ENCODE peak calls at places on chromosomes 4 and X, in five cellular contexts. One of them, this sample, is unnamed.

GRCh38 chr4:8854016-8854415 is 17.6 kb downstream of the HMX1 start:
- DNase-seq in fibroblast of lung: no peak
- DNase-seq in Karpas-422: no peak
- DNase-seq in GM12878: no peak
- DNase-seq in IMR-90: no peak
- DNase-seq in this sample: no peak

GRCh38 chr4:173521474-173522159 is 8.4 kb downstream of the HAND2 start:
- DNase-seq in fibroblast of lung: no peak
- DNase-seq in GM12878: no peak
- DNase-seq in Karpas-422: no peak
- DNase-seq in IMR-90: no peak
- DNase-seq in this sample: no peak

GRCh38 chr4:56906534-56906933 is 1.2 kb upstream of the REST start:
- DNase-seq in IMR-90: no peak
- DNase-seq in GM12878: no peak
- DNase-seq in Karpas-422: no peak
- DNase-seq in fibroblast of lung: no peak
- DNase-seq in this sample: no peak

GRCh38 chr4:105520819-105521790 is 31.3 kb upstream of the ARHGEF38 start:
- DNase-seq in fibroblast of lung: peak; percentile 67
- DNase-seq in Karpas-422: peak; percentile 79
- DNase-seq in GM12878: peak; percentile 15
- DNase-seq in IMR-90: peak; percentile 32
- DNase-seq in this sample: peak; percentile 60

GRCh38 chr4:155569960-155570515 is 96.6 kb upstream of the GUCY1A1 start:
- DNase-seq in GM12878: no peak
- DNase-seq in Karpas-422: peak; percentile 84
- DNase-seq in fibroblast of lung: no peak
- DNase-seq in IMR-90: peak; percentile 10
- DNase-seq in this sample: no peak

GRCh38 chr4:25030283-25031076 is at the start of gene LGI2:
- DNase-seq in fibroblast of lung: no peak
- DNase-seq in Karpas-422: no peak
- DNase-seq in IMR-90: no peak
- DNase-seq in GM12878: no peak
- DNase-seq in this sample: peak; percentile 32

GRCh38 chrX:152819271-152819670 is 11.3 kb downstream of the CETN2 start:
- DNase-seq in Karpas-422: no peak
- DNase-seq in IMR-90: peak; percentile 31
- DNase-seq in GM12878: no peak
- DNase-seq in fibroblast of lung: peak; percentile 24
- DNase-seq in this sample: no peak

GRCh38 chrX:104351173-104351769 is 96.5 kb upstream of the ESX1 start:
- DNase-seq in Karpas-422: no peak
- DNase-seq in IMR-90: peak; percentile 82
- DNase-seq in GM12878: no peak
- DNase-seq in fibroblast of lung: peak; percentile 61
- DNase-seq in this sample: no peak

GRCh38 chr4:19368800-19369199 is 882.9 kb upstream of the SLIT2 start:
- DNase-seq in IMR-90: no peak
- DNase-seq in fibroblast of lung: no peak
- DNase-seq in Karpas-422: no peak
- DNase-seq in GM12878: no peak
- DNase-seq in this sample: no peak

GRCh38 chr4:26032142-26032541 is 118.1 kb downstream of the SMIM20 start:
- DNase-seq in Karpas-422: no peak
- DNase-seq in GM12878: no peak
- DNase-seq in fibroblast of lung: peak; percentile 36
- DNase-seq in IMR-90: peak; percentile 88
- DNase-seq in this sample: no peak

GRCh38 chr4:2271279-2272025 is 9.5 kb upstream of the MXD4 start:
- DNase-seq in Karpas-422: no peak
- DNase-seq in GM12878: no peak
- DNase-seq in IMR-90: no peak
- DNase-seq in fibroblast of lung: no peak
- DNase-seq in this sample: no peak

GRCh38 chr4:64911846-64912245 is 502.6 kb upstream of the TECRL start:
- DNase-seq in fibroblast of lung: no peak
- DNase-seq in IMR-90: no peak
- DNase-seq in GM12878: no peak
- DNase-seq in Karpas-422: no peak
- DNase-seq in this sample: no peak

GRCh38 chr4:150127757-150128156 is 49.5 kb downstream of the DCLK2 start:
- DNase-seq in GM12878: no peak
- DNase-seq in Karpas-422: no peak
- DNase-seq in fibroblast of lung: peak; percentile 75
- DNase-seq in IMR-90: peak; percentile 68
- DNase-seq in this sample: no peak

GRCh38 chrX:150664290-150664689 is 28.9 kb upstream of the MTMR1 start:
- DNase-seq in IMR-90: no peak
- DNase-seq in GM12878: no peak
- DNase-seq in fibroblast of lung: no peak
- DNase-seq in Karpas-422: peak; percentile 63
- DNase-seq in this sample: no peak

GRCh38 chr4:99572527-99573240 is 1.9 kb upstream of the MTTP start:
- DNase-seq in fibroblast of lung: peak; percentile 67
- DNase-seq in IMR-90: peak; percentile 6
- DNase-seq in GM12878: no peak
- DNase-seq in Karpas-422: no peak
- DNase-seq in this sample: no peak

GRCh38 chr4:2535386-2536192 is 858 bp upstream of the FAM193A start:
- DNase-seq in Karpas-422: peak; percentile 93
- DNase-seq in IMR-90: peak; percentile 5
- DNase-seq in fibroblast of lung: peak; percentile 41
- DNase-seq in GM12878: no peak
- DNase-seq in this sample: peak; percentile 45

GRCh38 chrX:12820737-12821136 is 29.5 kb downstream of the PRPS2 start:
- DNase-seq in GM12878: no peak
- DNase-seq in fibroblast of lung: no peak
- DNase-seq in Karpas-422: no peak
- DNase-seq in IMR-90: no peak
- DNase-seq in this sample: no peak

GRCh38 chr4:3377557-3377956 is 64.2 kb upstream of the HGFAC start:
- DNase-seq in fibroblast of lung: no peak
- DNase-seq in IMR-90: no peak
- DNase-seq in Karpas-422: no peak
- DNase-seq in GM12878: no peak
- DNase-seq in this sample: no peak

GRCh38 chr4:44196796-44197195 is 251.8 kb downstream of the KCTD8 start:
- DNase-seq in Karpas-422: no peak
- DNase-seq in GM12878: no peak
- DNase-seq in IMR-90: no peak
- DNase-seq in fibroblast of lung: no peak
- DNase-seq in this sample: no peak

GRCh38 chr4:183995489-183996049 is 90.5 kb downstream of the STOX2 start:
- DNase-seq in Karpas-422: no peak
- DNase-seq in GM12878: no peak
- DNase-seq in fibroblast of lung: peak; percentile 28
- DNase-seq in IMR-90: peak; percentile 32
- DNase-seq in this sample: no peak

GRCh38 chrX:10577863-10578262 is 42.5 kb downstream of the MID1 start:
- DNase-seq in Karpas-422: no peak
- DNase-seq in fibroblast of lung: peak; percentile 27
- DNase-seq in IMR-90: no peak
- DNase-seq in GM12878: no peak
- DNase-seq in this sample: no peak

GRCh38 chrX:9352683-9353430 is 112.0 kb upstream of the TBL1X start:
- DNase-seq in fibroblast of lung: peak; percentile 80
- DNase-seq in IMR-90: peak; percentile 75
- DNase-seq in Karpas-422: peak; percentile 69
- DNase-seq in GM12878: peak; percentile 38
- DNase-seq in this sample: peak; percentile 34

GRCh38 chrX:102042706-102043325 is 82.7 kb upstream of the TCEAL2 start:
- DNase-seq in fibroblast of lung: no peak
- DNase-seq in GM12878: no peak
- DNase-seq in Karpas-422: no peak
- DNase-seq in IMR-90: no peak
- DNase-seq in this sample: no peak

GRCh38 chrX:150361070-150361776 is 1.9 kb upstream of the MAMLD1 start:
- DNase-seq in IMR-90: peak; percentile 26
- DNase-seq in fibroblast of lung: peak; percentile 35
- DNase-seq in GM12878: no peak
- DNase-seq in Karpas-422: peak; percentile 65
- DNase-seq in this sample: no peak

DNA sequence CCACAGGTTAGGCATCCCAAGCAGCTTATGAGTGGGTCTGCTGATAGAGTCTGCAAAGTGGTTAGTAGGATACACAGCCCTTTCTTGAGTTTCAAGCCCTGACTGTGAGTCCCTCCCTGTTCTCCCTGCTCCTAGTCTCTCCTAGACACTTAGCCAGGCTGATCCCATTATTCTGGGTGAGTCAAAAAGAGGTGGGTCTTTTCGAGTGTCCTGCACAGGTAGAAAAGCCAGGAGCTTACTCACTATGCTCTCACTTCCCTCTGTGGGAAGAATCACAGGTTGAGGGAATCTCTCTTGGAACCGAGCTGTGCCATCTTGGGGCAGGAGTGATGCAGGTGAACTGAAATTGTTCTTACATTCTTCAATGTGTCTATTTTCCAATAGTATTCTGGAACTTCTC is 29.7 kb downstream of the SCLT1 start:
- DNase-seq in fibroblast of lung: no peak
- DNase-seq in IMR-90: no peak
- DNase-seq in Karpas-422: no peak
- DNase-seq in GM12878: no peak
- DNase-seq in this sample: no peak
- H3K9me3 ChIP-seq in fibroblast of lung: no peaks in the 10 kb centered on the region
- H3K9me3 ChIP-seq in IMR-90: peaks cover 24% of the 10 kb centered on the region
- H3K9me3 ChIP-seq in Karpas-422: peaks cover 52% of the 10 kb centered on the region
- H3K9me3 ChIP-seq in GM12878: peaks cover 31% of the 10 kb centered on the region
- H3K9me3 ChIP-seq in this sample: no peaks in the 10 kb centered on the region

GRCh38 chr4:166277406-166277805 is 404.4 kb downstream of the TLL1 start:
- DNase-seq in fibroblast of lung: no peak
- DNase-seq in Karpas-422: no peak
- DNase-seq in IMR-90: no peak
- DNase-seq in GM12878: no peak
- DNase-seq in this sample: no peak
- H3K4me3 ChIP-seq in fibroblast of lung: no peak overlapping the region
- H3K4me3 ChIP-seq in Karpas-422: no peak overlapping the region
- H3K4me3 ChIP-seq in IMR-90: no peak overlapping the region
- H3K4me3 ChIP-seq in GM12878: no peak overlapping the region
- H3K4me3 ChIP-seq in this sample: no peak overlapping the region

GRCh38 chr4:169000315-169000714 is 9.7 kb downstream of the CBR4 start:
- DNase-seq in IMR-90: no peak
- DNase-seq in GM12878: no peak
- DNase-seq in Karpas-422: no peak
- DNase-seq in fibroblast of lung: no peak
- DNase-seq in this sample: no peak

GRCh38 chr4:169008478-169008877 is 1.6 kb downstream of the CBR4 start:
- DNase-seq in IMR-90: no peak
- DNase-seq in fibroblast of lung: no peak
- DNase-seq in GM12878: no peak
- DNase-seq in Karpas-422: no peak
- DNase-seq in this sample: no peak

GRCh38 chr4:169010125-169011023 is at the start of gene CBR4:
- DNase-seq in fibroblast of lung: peak; percentile 99
- DNase-seq in IMR-90: peak; percentile 99
- DNase-seq in Karpas-422: peak; percentile 95
- DNase-seq in GM12878: peak; percentile 94
- DNase-seq in this sample: peak; percentile 98

GRCh38 chr4:169009281-169010124 is 552 bp downstream of the CBR4 start:
- DNase-seq in Karpas-422: peak; percentile 71
- DNase-seq in GM12878: no peak
- DNase-seq in IMR-90: peak; percentile 53
- DNase-seq in fibroblast of lung: peak; percentile 70
- DNase-seq in this sample: peak; percentile 71

DNA sequence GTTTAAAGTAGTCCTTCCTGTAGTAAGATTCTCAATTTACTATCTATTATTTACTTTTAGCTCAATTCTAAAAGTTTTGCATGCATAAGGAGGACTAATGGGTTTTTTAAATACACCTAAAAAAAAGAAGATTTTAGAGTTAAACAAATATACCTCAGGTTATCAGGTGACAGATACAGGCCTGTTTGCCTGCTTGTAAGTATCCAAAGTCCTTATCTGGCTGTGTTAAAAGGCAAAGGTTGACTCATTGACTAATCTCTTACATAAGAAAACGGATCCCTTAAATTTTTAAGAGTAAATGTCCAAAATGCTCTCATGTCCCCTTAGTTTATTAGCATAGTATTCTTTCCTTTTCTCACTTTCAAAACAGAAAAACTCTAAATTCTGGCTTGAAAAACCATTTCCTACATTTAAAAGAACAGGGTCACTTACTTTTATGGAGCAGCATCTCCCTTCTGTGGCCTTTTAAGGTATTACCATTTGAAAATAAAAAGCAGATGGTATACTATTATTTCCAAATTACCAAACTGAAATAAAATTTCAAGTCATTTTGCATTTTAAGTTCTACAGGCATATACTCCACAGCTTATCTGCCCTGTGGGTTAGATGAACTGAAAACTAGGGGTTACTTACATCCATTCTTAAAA is 4.5 kb downstream of the CBR4 start:
- DNase-seq in fibroblast of lung: peak; percentile 51
- DNase-seq in IMR-90: peak; percentile 35
- DNase-seq in Karpas-422: no peak
- DNase-seq in GM12878: no peak
- DNase-seq in this sample: no peak
- H3K9ac ChIP-seq in fibroblast of lung: no peak overlapping the region
- H3K9ac ChIP-seq in IMR-90: no peak overlapping the region
- H3K9ac ChIP-seq in Karpas-422: no peak overlapping the region
- H3K9ac ChIP-seq in GM12878: no peak overlapping the region
- H3K9ac ChIP-seq in this sample: no peak overlapping the region

DNA sequence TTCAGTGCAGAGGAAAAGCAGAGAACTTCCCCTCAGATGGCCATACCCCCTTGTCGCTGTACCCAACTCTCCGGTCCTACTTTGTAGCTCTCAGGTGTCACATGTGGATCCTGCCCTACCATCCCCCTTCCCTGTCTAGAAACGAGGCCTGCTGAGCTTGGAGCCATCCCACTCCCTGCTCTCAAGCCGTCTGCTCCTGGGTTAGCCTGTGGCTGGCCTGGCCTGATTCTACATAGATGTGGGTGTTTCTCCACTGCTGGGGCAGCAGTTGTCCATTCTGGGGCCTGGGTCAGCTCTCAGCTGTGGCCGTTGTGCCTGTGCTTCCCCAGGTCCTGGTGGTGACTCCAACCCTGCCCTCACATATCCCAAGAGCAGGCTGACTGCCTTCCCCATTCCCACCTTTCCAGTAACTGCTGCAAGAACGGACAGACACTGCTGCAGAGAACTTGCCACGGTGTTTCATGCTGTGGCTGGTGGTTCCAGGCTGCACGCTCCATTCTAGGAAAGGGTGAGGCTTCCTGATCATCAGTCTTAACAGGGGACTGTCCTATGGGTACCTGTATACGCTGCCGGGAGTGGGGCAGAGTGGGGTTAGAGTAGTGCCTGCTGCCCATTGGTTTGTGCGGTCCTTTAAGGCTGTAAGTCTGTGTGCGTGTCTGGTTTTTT is 3.6 kb downstream of the IL9R start:
- DNase-seq in IMR-90: no peak
- DNase-seq in Karpas-422: no peak
- DNase-seq in fibroblast of lung: no peak
- DNase-seq in GM12878: no peak
- DNase-seq in this sample: no peak
- H3K9me3 ChIP-seq in IMR-90: peaks cover 3% of the 10 kb centered on the region
- H3K9me3 ChIP-seq in Karpas-422: no peaks in the 10 kb centered on the region
- H3K9me3 ChIP-seq in fibroblast of lung: no peaks in the 10 kb centered on the region
- H3K9me3 ChIP-seq in GM12878: no peaks in the 10 kb centered on the region
- H3K9me3 ChIP-seq in this sample: no peaks in the 10 kb centered on the region

This sample was measured in colonic mucosa.